ENCODE peak calls at places on chromosomes 11 and 22, in seven cellular contexts. I, Z, V, J, A, E and Y are unnamed samples.

GRCh38 chr22:41286639-41287091 is 678 bp upstream of the RANGAP1 start:
- DNase-seq in V (no peak), E (peak; percentile 27), I (no peak), Z (no peak), A (no peak), J (peak; percentile 35), Y (peak; percentile 87)

GRCh38 chr11:13944801-13945505 is 17.6 kb upstream of the SPON1 start:
- DNase-seq in I (no peak), A (no peak), J (no peak), V (no peak), Z (no peak), E (no peak), Y (no peak)

GRCh38 chr22:46557736-46558480 is 20.5 kb upstream of the CELSR1 start:
- DNase-seq in E (no peak), V (no peak), A (no peak), Z (no peak), J (no peak), I (no peak), Y (no peak)

GRCh38 chr11:84437129-84438123 is 1151.3 kb upstream of the CCDC90B start:
- DNase-seq in J (peak; percentile 60), I (no peak), Z (no peak), E (no peak), V (peak; percentile 90), A (no peak), Y (peak; percentile 97)

GRCh38 chr11:60951611-60951908 is 416 bp downstream of the SLC15A3 start:
- DNase-seq in E (no peak), J (no peak), Z (no peak), V (no peak), I (peak; percentile 35), A (no peak), Y (no peak)

GRCh38 chr11:61082161-61082870 is 20.0 kb upstream of the CD5 start:
- DNase-seq in I (no peak), Z (peak; percentile 53), J (no peak), V (no peak), E (no peak), A (no peak), Y (no peak)

GRCh38 chr11:28140689-28141455 is 32.7 kb downstream of the METTL15 start:
- DNase-seq in J (no peak), A (no peak), Z (no peak), E (no peak), I (no peak), V (no peak), Y (no peak)

GRCh38 chr11:75349540-75350116 is 1.8 kb downstream of the ARRB1 start:
- DNase-seq in E (no peak), V (peak; percentile 78), I (no peak), A (no peak), J (no peak), Z (no peak), Y (peak; percentile 87)

GRCh38 chr11:79705648-79706047 is 264.8 kb upstream of the TENM4 start:
- DNase-seq in Z (no peak), V (no peak), I (no peak), A (no peak), E (no peak), J (no peak), Y (no peak)

GRCh38 chr11:2674681-2675131 is 25.1 kb downstream of the KCNQ1OT1 start:
- DNase-seq in J (no peak), A (no peak), Z (peak; percentile 38), I (no peak), E (no peak), V (no peak), Y (no peak)

GRCh38 chr11:126888126-126888712 is 112.4 kb downstream of the KIRREL3 start:
- DNase-seq in E (no peak), A (no peak), Z (no peak), I (no peak), J (no peak), V (no peak), Y (no peak)

GRCh38 chr11:72005347-72006260 is 6.9 kb downstream of the IL18BP start:
- DNase-seq in J (no peak), Z (no peak), A (no peak), V (no peak), I (no peak), E (no peak), Y (peak; percentile 43)

GRCh38 chr11:2864890-2865289 is 20.7 kb downstream of the CDKN1C start:
- DNase-seq in E (no peak), Z (no peak), A (no peak), J (no peak), V (peak; percentile 29), I (no peak), Y (no peak)

GRCh38 chr11:70192666-70193410 is 10.3 kb upstream of the FADD start:
- DNase-seq in E (no peak), A (no peak), V (no peak), Z (no peak), I (peak; percentile 62), J (no peak), Y (no peak)

GRCh38 chr11:122637538-122637937 is 18.0 kb upstream of the UBASH3B start:
- DNase-seq in E (no peak), J (no peak), I (no peak), Z (peak; percentile 14), V (no peak), A (no peak), Y (no peak)

GRCh38 chr22:24503137-24503850 is 8.2 kb downstream of the UPB1 start:
- DNase-seq in A (peak; percentile 17), V (peak; percentile 69), E (peak; percentile 24), Z (no peak), J (peak; percentile 50), I (peak; percentile 84), Y (peak; percentile 13)

GRCh38 chr22:41469218-41469851 is 418 bp downstream of the ACO2 start:
- DNase-seq in E (no peak), I (no peak), Z (peak; percentile 77), A (no peak), J (peak; percentile 66), V (no peak), Y (peak; percentile 62)

GRCh38 chr11:116073854-116074837 is 569.9 kb upstream of the CADM1 start:
- DNase-seq in E (no peak), V (peak; percentile 42), Z (no peak), J (peak; percentile 63), A (no peak), I (no peak), Y (peak; percentile 98)

GRCh38 chr22:42700901-42701300 is 19.8 kb downstream of the A4GALT start:
- DNase-seq in V (no peak), A (no peak), E (no peak), Z (no peak), J (no peak), I (no peak), Y (no peak)

GRCh38 chr22:36106910-36107309 is 53.6 kb downstream of the APOL3 start:
- DNase-seq in J (no peak), V (no peak), Z (no peak), E (no peak), A (no peak), I (no peak), Y (no peak)

GRCh38 chr11:13278620-13279486 is 1.3 kb downstream of the BMAL1 start:
- DNase-seq in E (no peak), Z (no peak), J (peak; percentile 19), I (peak; percentile 17), A (no peak), V (peak; percentile 50), Y (peak; percentile 66)

GRCh38 chr11:46347637-46348311 is 511 bp downstream of the DGKZ start:
- DNase-seq in I (peak; percentile 51), J (no peak), A (no peak), Z (no peak), E (no peak), V (no peak), Y (peak; percentile 36)